ENCODE peak calls at places on chromosomes 3 and 15, in eight cellular contexts. J is tibial artery; S is HFF-Myc; I is activated T-helper 9 cell treated with anti-CD3 and anti-CD28 coated beads, Interleukin-2, amount 50 U/mL, for 16 hours; Q is SW480; A is nephron progenitor cell; G is activated CD4-positive, alpha-beta memory T cell treated with anti-CD3 and anti-CD28 coated beads, Interleukin-2, amount 10 ng/mL, durations not matched to agents 7 days and 5 days; V is H54. X is an unnamed sample.

GRCh38 chr15:25181290-25182097 is 226.7 kb downstream of the SNRPN start:
- DNase-seq in J (peak; percentile 13), S (no peak), I (no peak), Q (no peak), A (no peak), G (no peak), V (no peak), X (no peak)

GRCh38 chr3:39434574-39434973 is 28.1 kb downstream of the RPSA start:
- DNase-seq in J (no peak), S (no peak), I (no peak), Q (no peak), A (no peak), G (no peak), V (peak; percentile 43), X (no peak)

GRCh38 chr3:32249184-32249782 is 10.8 kb downstream of the CMTM8 start:
- DNase-seq in J (no peak), S (peak; percentile 50), I (no peak), Q (peak; percentile 81), A (no peak), G (no peak), V (peak; percentile 33), X (no peak)

GRCh38 chr15:87212041-87212440 is 1044.5 kb downstream of the NTRK3 start:
- DNase-seq in J (no peak), S (no peak), I (no peak), Q (no peak), A (no peak), G (no peak), V (no peak), X (no peak)

GRCh38 chr3:87270908-87271727 is 5.3 kb downstream of the POU1F1 start:
- DNase-seq in J (no peak), S (no peak), I (no peak), Q (no peak), A (no peak), G (no peak), V (no peak), X (no peak)

GRCh38 chr3:49378249-49378899 is 20.2 kb upstream of the GPX1 start:
- DNase-seq in J (peak; percentile 35), S (no peak), I (no peak), Q (peak; percentile 33), A (no peak), G (no peak), V (no peak), X (no peak)

GRCh38 chr3:9916346-9916733 is 558 bp upstream of the IL17RC start:
- DNase-seq in J (no peak), S (no peak), I (no peak), Q (no peak), A (no peak), G (no peak), V (no peak), X (no peak)

GRCh38 chr3:136332776-136333175 is 82.6 kb downstream of the PCCB start:
- DNase-seq in J (no peak), S (no peak), I (no peak), Q (no peak), A (no peak), G (no peak), V (no peak), X (no peak)

GRCh38 chr3:138625707-138626365 is 17.3 kb downstream of the FAIM start:
- DNase-seq in J (no peak), S (no peak), I (no peak), Q (peak; percentile 28), A (no peak), G (no peak), V (peak; percentile 22), X (no peak)

GRCh38 chr3:159854500-159855124 is 134.0 kb upstream of the IL12A start:
- DNase-seq in J (no peak), S (peak; percentile 91), I (no peak), Q (peak; percentile 38), A (no peak), G (no peak), V (peak; percentile 41), X (no peak)

GRCh38 chr3:188187055-188187454 is 33.1 kb downstream of the LPP start:
- DNase-seq in J (no peak), S (no peak), I (no peak), Q (no peak), A (no peak), G (no peak), V (no peak), X (no peak)

GRCh38 chr15:67462802-67463201 is 58.1 kb upstream of the C15orf61 start:
- DNase-seq in J (no peak), S (no peak), I (no peak), Q (no peak), A (no peak), G (no peak), V (no peak), X (no peak)

GRCh38 chr3:136932518-136932917 is 25.3 kb upstream of the IL20RB start:
- DNase-seq in J (no peak), S (no peak), I (no peak), Q (no peak), A (no peak), G (no peak), V (no peak), X (no peak)

GRCh38 chr3:37346227-37347005 is 172.0 kb upstream of the LRRFIP2 start:
- DNase-seq in J (no peak), S (no peak), I (no peak), Q (no peak), A (no peak), G (no peak), V (no peak), X (no peak)

GRCh38 chr3:8595252-8595934 is 49.2 kb downstream of the SSUH2 start:
- DNase-seq in J (no peak), S (no peak), I (no peak), Q (no peak), A (no peak), G (no peak), V (no peak), X (no peak)

GRCh38 chr15:25182736-25183445 is 228.1 kb downstream of the SNRPN start:
- DNase-seq in J (peak; percentile 7), S (no peak), I (no peak), Q (no peak), A (no peak), G (no peak), V (no peak), X (no peak)

GRCh38 chr15:78109156-78109555 is 16.8 kb downstream of the SH2D7 start:
- DNase-seq in J (no peak), S (no peak), I (no peak), Q (no peak), A (no peak), G (no peak), V (no peak), X (no peak)

GRCh38 chr3:66441124-66441523 is 59.7 kb downstream of the LRIG1 start:
- DNase-seq in J (no peak), S (no peak), I (no peak), Q (peak; percentile 35), A (no peak), G (no peak), V (peak; percentile 35), X (no peak)

GRCh38 chr3:57252404-57252803 is 24.9 kb downstream of the APPL1 start:
- DNase-seq in J (no peak), S (no peak), I (no peak), Q (no peak), A (no peak), G (no peak), V (no peak), X (no peak)

GRCh38 chr3:35544976-35545375 is 94.3 kb upstream of the ARPP21 start:
- DNase-seq in J (no peak), S (no peak), I (no peak), Q (no peak), A (no peak), G (no peak), V (no peak), X (no peak)

GRCh38 chr15:101534376-101534970 is 45.0 kb upstream of the PCSK6 start:
- DNase-seq in J (no peak), S (no peak), I (no peak), Q (no peak), A (no peak), G (no peak), V (no peak), X (no peak)

GRCh38 chr15:44314512-44314911 is 26.0 kb downstream of the GOLM2 start:
- DNase-seq in J (no peak), S (no peak), I (no peak), Q (no peak), A (no peak), G (no peak), V (no peak), X (no peak)

GRCh38 chr3:188153498-188153948 is 434 bp upstream of the LPP start:
- DNase-seq in J (peak; percentile 85), S (peak; percentile 81), I (no peak), Q (peak; percentile 85), A (peak; percentile 80), G (no peak), V (peak; percentile 93), X (peak; percentile 74)

GRCh38 chr3:50194128-50194902 is 2.9 kb downstream of the GNAT1 start:
- DNase-seq in J (peak; percentile 45), S (no peak), I (peak; percentile 80), Q (no peak), A (peak; percentile 78), G (peak; percentile 80), V (peak; percentile 64), X (peak; percentile 79)

GRCh38 chr3:171971919-171972526 is 67.4 kb upstream of the FNDC3B start:
- DNase-seq in J (no peak), S (no peak), I (no peak), Q (no peak), A (no peak), G (no peak), V (no peak), X (no peak)

GRCh38 chr3:45011756-45012441 is 14.2 kb upstream of the CLEC3B start:
- DNase-seq in J (peak; percentile 75), S (peak; percentile 71), I (no peak), Q (no peak), A (no peak), G (no peak), V (peak; percentile 22), X (no peak)

GRCh38 chr15:43144512-43144911 is 11.1 kb downstream of the TMEM62 start:
- DNase-seq in J (no peak), S (no peak), I (no peak), Q (no peak), A (no peak), G (no peak), V (no peak), X (no peak)

X was measured in HEK293T.